ENCODE peak calls at places on chromosomes 12 and 14, in four cellular contexts. S, E, M and H are unnamed samples.

GRCh38 chr12:49953961-49954835 is 3.7 kb downstream of the AQP2 start:
- DNase-seq in E (no peak), M (no peak), S (no peak), H (no peak)

GRCh38 chr14:70641548-70642312 is at the start of gene TTC9:
- DNase-seq in S (no peak), E (peak; percentile 48), M (peak; percentile 22), H (peak; percentile 47)

GRCh38 chr14:22418631-22419030 is 170.4 kb downstream of the DAD1 start:
- DNase-seq in M (no peak), S (no peak), E (no peak), H (no peak)

GRCh38 chr14:67456732-67457131 is 31.8 kb downstream of the TMEM229B start:
- DNase-seq in M (no peak), E (no peak), S (no peak), H (no peak)

GRCh38 chr12:54549774-54550451 is 512 bp downstream of the PDE1B start:
- DNase-seq in M (no peak), E (no peak), S (no peak), H (no peak)

GRCh38 chr12:9118161-9118560 is 2.4 kb upstream of the A2M start:
- DNase-seq in M (no peak), E (no peak), S (no peak), H (no peak)

GRCh38 chr14:100147181-100147631 is 12.2 kb downstream of the DEGS2 start:
- DNase-seq in S (no peak), E (no peak), M (peak; percentile 50), H (no peak)

GRCh38 chr14:72775923-72776554 is 117.9 kb downstream of the DPF3 start:
- DNase-seq in M (no peak), E (no peak), S (no peak), H (no peak)

DNA sequence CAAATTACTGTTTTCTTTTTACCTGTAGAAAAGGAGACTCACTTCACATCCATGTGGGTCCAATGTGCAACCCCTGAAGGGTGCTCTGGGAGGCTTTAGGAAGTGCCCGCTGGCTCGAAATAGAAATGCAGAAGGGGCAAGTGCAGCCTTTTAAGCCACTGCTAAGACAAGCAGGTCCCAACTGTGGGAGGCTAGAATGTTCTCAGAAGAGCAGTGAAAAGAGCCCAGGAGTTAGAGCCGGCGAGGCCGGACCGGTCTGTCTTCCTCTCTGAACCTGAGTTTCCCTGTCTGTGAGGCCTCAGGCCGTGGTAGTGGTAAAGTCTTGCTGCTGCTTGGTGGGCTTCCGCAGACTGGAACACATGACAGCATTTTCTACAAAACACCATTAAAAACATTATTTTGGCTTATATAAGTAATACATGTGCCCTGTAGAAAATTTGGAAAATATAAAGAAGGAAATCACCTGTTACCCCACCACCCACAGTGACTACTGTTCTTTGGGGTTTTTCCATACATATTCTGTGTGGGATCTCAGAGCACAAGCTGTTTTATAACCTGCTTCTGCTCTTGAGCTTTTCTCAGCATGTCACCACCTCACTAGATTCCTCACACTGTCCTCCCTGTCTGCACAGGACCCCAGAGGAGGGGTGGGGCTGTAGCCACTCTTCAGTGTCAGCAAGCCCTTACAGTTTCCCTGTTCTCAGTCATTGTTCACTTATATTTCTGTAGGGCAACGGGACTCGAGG is 6.0 kb downstream of the CKB start:
- DNase-seq in S (no peak), M (no peak), E (no peak), H (no peak)
- H3K27ac ChIP-seq in S (no peak overlapping the region), M (no peak overlapping the region), E (no peak overlapping the region), H (no peak overlapping the region)

GRCh38 chr12:10388611-10389010 is 1.2 kb downstream of the KLRK1 start:
- DNase-seq in S (no peak), E (no peak), M (no peak), H (no peak)
- H3K27ac ChIP-seq in S (no peak overlapping the region), E (no peak overlapping the region), M (no peak overlapping the region), H (no peak overlapping the region)

GRCh38 chr14:35337557-35338255 is 45.5 kb downstream of the PSMA6 start:
- DNase-seq in S (no peak), E (no peak), M (no peak), H (peak; percentile 72)
- H3K27ac ChIP-seq in S (no peak overlapping the region), E (no peak overlapping the region), M (no peak overlapping the region), H (no peak overlapping the region)

DNA sequence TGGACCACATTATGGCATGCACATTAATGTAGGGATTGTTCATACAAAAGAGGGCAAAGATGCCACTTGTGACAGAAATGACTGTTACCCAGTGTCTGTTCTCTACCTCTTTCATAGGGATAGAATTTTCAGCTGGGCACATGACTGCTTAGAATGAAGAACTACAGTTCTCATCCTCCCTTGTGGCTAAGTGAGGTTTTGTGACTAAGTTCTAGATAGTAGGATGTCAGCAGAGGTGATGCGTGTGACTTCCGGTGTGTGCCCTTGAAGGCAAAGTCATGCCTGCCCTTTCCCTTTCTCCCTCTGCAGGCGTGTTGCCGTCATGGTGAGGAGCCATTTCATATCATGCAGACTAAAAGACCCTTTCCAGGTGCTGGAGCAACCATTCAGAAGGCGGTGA is 99.3 kb downstream of the CACNA1C start:
- DNase-seq in M (no peak), S (no peak), E (no peak), H (no peak)
- H3K27ac ChIP-seq in M (no peak overlapping the region), S (no peak overlapping the region), E (no peak overlapping the region), H (no peak overlapping the region)

GRCh38 chr12:12007713-12008231 is 63.0 kb upstream of the BCL2L14 start:
- DNase-seq in M (no peak), S (no peak), E (no peak), H (no peak)

GRCh38 chr12:12008931-12009611 is 61.7 kb upstream of the BCL2L14 start:
- DNase-seq in S (peak; percentile 43), M (no peak), E (peak; percentile 76), H (peak; percentile 93)

GRCh38 chr12:12004524-12004923 is 66.2 kb upstream of the BCL2L14 start:
- DNase-seq in S (no peak), M (no peak), E (no peak), H (no peak)

GRCh38 chr12:12008232-12008850 is 62.4 kb upstream of the BCL2L14 start:
- DNase-seq in S (no peak), M (no peak), E (no peak), H (peak; percentile 63)

GRCh38 chr12:12007001-12007712 is 63.6 kb upstream of the BCL2L14 start:
- DNase-seq in M (no peak), E (no peak), S (peak; percentile 82), H (no peak)
- H3K27ac ChIP-seq in M (no peak overlapping the region), E (no peak overlapping the region), S (peak overlapping the region; percentile 36), H (no peak overlapping the region)

GRCh38 chr12:46271846-46272245 is 3.0 kb upstream of the SLC38A1 start:
- DNase-seq in S (no peak), M (no peak), E (no peak), H (no peak)
- H3K27ac ChIP-seq in S (no peak overlapping the region), M (peak overlapping the region; percentile 98), E (no peak overlapping the region), H (no peak overlapping the region)